ENCODE peak calls at places on chromosomes 3 and 15, in ten cellular contexts. P, C, I, V, G, K, W, Z, A and T are unnamed samples.

GRCh38 chr3:137099336-137099735 is 141.6 kb downstream of the IL20RB start:
- DNase-seq in P (no peak), C (no peak), I (no peak), V (no peak), G (no peak), K (no peak), W (no peak), Z (no peak), A (no peak), T (no peak)

GRCh38 chr15:25572201-25572600 is 133.4 kb upstream of the UBE3A start:
- DNase-seq in P (no peak), C (no peak), I (no peak), V (no peak), G (no peak), K (no peak), W (no peak), Z (no peak), A (no peak), T (no peak)

GRCh38 chr3:64344721-64345207 is 119.5 kb upstream of the PRICKLE2 start:
- DNase-seq in P (no peak), C (no peak), I (peak; percentile 52), V (no peak), G (peak; percentile 84), K (no peak), W (no peak), Z (peak; percentile 70), A (peak; percentile 80), T (peak; percentile 90)

GRCh38 chr3:48478631-48479555 is 25.1 kb downstream of the SHISA5 start:
- DNase-seq in P (no peak), C (peak; percentile 57), I (no peak), V (no peak), G (no peak), K (no peak), W (no peak), Z (no peak), A (no peak), T (no peak)

GRCh38 chr3:63290686-63291085 is 12.6 kb downstream of the SYNPR start:
- DNase-seq in P (no peak), C (no peak), I (no peak), V (no peak), G (no peak), K (no peak), W (no peak), Z (no peak), A (no peak), T (no peak)

GRCh38 chr15:100687532-100688215 is 85.3 kb downstream of the ASB7 start:
- DNase-seq in P (no peak), C (no peak), I (no peak), V (no peak), G (peak; percentile 85), K (no peak), W (no peak), Z (no peak), A (peak; percentile 84), T (peak; percentile 91)

GRCh38 chr3:13339833-13340232 is 80.3 kb downstream of the NUP210 start:
- DNase-seq in P (no peak), C (no peak), I (no peak), V (no peak), G (no peak), K (no peak), W (no peak), Z (no peak), A (no peak), T (no peak)

GRCh38 chr15:90607361-90607760 is 77.6 kb downstream of the CRTC3 start:
- DNase-seq in P (no peak), C (no peak), I (no peak), V (no peak), G (no peak), K (no peak), W (no peak), Z (no peak), A (no peak), T (no peak)

GRCh38 chr3:123694377-123695147 is 109.7 kb upstream of the HACD2 start:
- DNase-seq in P (no peak), C (no peak), I (no peak), V (no peak), G (peak; percentile 41), K (no peak), W (no peak), Z (peak; percentile 12), A (no peak), T (no peak)

GRCh38 chr3:12941495-12942023 is 100.2 kb upstream of the RPL32 start:
- DNase-seq in P (no peak), C (no peak), I (no peak), V (no peak), G (no peak), K (no peak), W (no peak), Z (no peak), A (no peak), T (no peak)

GRCh38 chr3:129344540-129345220 is 66.0 kb downstream of the HMCES start:
- DNase-seq in P (no peak), C (no peak), I (peak; percentile 39), V (no peak), G (no peak), K (no peak), W (no peak), Z (peak; percentile 85), A (no peak), T (no peak)

GRCh38 chr3:53226142-53226840 is 29.5 kb downstream of the TKT start:
- DNase-seq in P (no peak), C (no peak), I (no peak), V (no peak), G (no peak), K (no peak), W (no peak), Z (no peak), A (no peak), T (no peak)

GRCh38 chr15:44102675-44103254 is 92.3 kb downstream of the FRMD5 start:
- DNase-seq in P (peak; percentile 83), C (no peak), I (no peak), V (peak; percentile 96), G (peak; percentile 99), K (peak; percentile 50), W (no peak), Z (no peak), A (peak; percentile 97), T (no peak)

GRCh38 chr15:53670701-53671100 is 88.8 kb downstream of the WDR72 start:
- DNase-seq in P (no peak), C (no peak), I (no peak), V (no peak), G (no peak), K (no peak), W (no peak), Z (no peak), A (no peak), T (no peak)

GRCh38 chr15:57297163-57297593 is 79.1 kb upstream of the CGNL1 start:
- DNase-seq in P (no peak), C (no peak), I (no peak), V (no peak), G (no peak), K (no peak), W (no peak), Z (no peak), A (no peak), T (no peak)